ENCODE peak calls at places on chromosomes 11 and 22, in ten cellular contexts. X is HCT116, A is fibroblast of lung, T is colonic mucosa, D is kidney, J is K562, R is neural progenitor cell, Q is mammary epithelial cell, K is keratinocyte, O is HepG2. Z is an unnamed sample.

GRCh38 chr22:45977551-45978274 is 751 bp upstream of the WNT7B start:
- DNase-seq in X (no peak), A (no peak), T (no peak), D (no peak), J (no peak), R (peak; percentile 77), Q (no peak), K (no peak), O (no peak), Z (peak; percentile 80)

GRCh38 chr11:115848080-115848479 is 343.9 kb upstream of the CADM1 start:
- DNase-seq in X (no peak), A (no peak), T (no peak), D (no peak), J (no peak), R (peak; percentile 17), Q (no peak), K (no peak), O (peak; percentile 20), Z (no peak)

GRCh38 chr11:75272821-75273301 is 32.3 kb downstream of the TPBGL start:
- DNase-seq in X (no peak), A (no peak), T (no peak), D (peak; percentile 63), J (no peak), R (no peak), Q (no peak), K (no peak), O (no peak), Z (peak; percentile 36)

GRCh38 chr11:34213366-34213765 is 107.9 kb downstream of the NAT10 start:
- DNase-seq in X (no peak), A (no peak), T (no peak), D (no peak), J (no peak), R (no peak), Q (peak; percentile 78), K (no peak), O (no peak), Z (no peak)

GRCh38 chr22:44569516-44569915 is 71.5 kb upstream of the RTL6 start:
- DNase-seq in X (no peak), A (no peak), T (no peak), D (no peak), J (no peak), R (no peak), Q (no peak), K (no peak), O (no peak), Z (no peak)

GRCh38 chr22:24510694-24511625 is 15.8 kb downstream of the UPB1 start:
- DNase-seq in X (no peak), A (peak; percentile 63), T (peak; percentile 55), D (peak; percentile 45), J (peak; percentile 35), R (no peak), Q (peak; percentile 16), K (no peak), O (peak; percentile 51), Z (no peak)

GRCh38 chr22:49582171-49582570 is 245.5 kb downstream of the BRD1 start:
- DNase-seq in X (no peak), A (no peak), T (no peak), D (no peak), J (no peak), R (no peak), Q (no peak), K (no peak), O (no peak), Z (no peak)

GRCh38 chr11:125938418-125938817 is 7.4 kb upstream of the VSIG10L2 start:
- DNase-seq in X (no peak), A (no peak), T (no peak), D (no peak), J (no peak), R (no peak), Q (no peak), K (no peak), O (no peak), Z (peak; percentile 59)

DNA sequence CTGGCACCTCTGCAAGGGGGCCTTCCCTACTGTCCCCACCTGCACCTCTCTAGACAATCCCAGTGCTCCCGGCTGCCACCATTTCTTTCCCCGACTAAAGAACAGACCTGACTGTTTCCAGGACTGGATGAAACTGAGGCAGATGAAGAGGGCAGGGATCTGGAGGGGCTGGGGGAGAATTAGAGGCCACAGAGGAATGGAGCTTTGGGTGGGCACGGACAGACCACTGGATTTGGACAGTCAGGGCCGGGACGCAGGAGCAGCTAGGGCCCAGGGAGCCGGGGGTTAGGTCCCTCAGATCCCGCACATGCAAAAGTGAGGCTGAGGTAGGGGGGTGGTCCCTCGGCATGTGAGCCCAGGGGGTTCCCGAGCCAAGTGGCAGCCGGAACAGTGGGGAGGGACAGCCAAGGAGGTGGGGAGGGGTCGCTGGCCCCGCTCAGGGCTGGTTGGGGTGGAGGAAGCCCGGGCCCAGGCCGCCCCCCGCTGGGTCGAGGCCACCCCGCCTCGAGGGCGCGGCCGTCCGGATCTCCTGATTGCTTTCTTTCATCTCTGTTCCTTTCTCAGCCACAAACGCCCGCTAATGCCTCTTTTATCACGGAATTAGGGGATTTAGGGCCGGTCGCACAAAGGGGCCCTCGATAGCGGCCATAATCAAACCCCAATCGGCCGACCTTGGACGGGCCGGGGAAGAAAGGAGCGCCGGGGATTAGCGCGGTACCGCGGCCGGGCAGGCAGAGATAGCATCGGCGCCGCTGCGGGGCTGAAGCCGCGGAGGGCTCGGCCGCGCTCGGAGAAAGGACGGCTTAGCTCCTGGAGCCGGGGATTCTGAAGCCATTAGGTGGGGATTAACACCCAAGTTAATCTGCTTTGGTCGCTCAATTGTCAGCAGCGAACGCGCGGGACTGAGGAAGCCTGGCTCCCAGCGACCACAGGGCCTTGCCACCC is 9.3 kb downstream of the SLC25A1 start:
- DNase-seq in X (no peak), A (no peak), T (no peak), D (no peak), J (peak; percentile 83), R (peak; percentile 94), Q (no peak), K (no peak), O (no peak), Z (peak; percentile 84)
- H3K4me3 ChIP-seq in X (no peak overlapping the region), A (peak overlapping the region; percentile 32), T (peak overlapping the region; percentile 21), D (no peak overlapping the region), J (peak overlapping the region; percentile 34), R (peak overlapping the region; percentile 12), Q (peak overlapping the region; percentile 2), K (peak overlapping the region; percentile 49), O (peak overlapping the region; percentile 52), Z (no peak overlapping the region)

DNA sequence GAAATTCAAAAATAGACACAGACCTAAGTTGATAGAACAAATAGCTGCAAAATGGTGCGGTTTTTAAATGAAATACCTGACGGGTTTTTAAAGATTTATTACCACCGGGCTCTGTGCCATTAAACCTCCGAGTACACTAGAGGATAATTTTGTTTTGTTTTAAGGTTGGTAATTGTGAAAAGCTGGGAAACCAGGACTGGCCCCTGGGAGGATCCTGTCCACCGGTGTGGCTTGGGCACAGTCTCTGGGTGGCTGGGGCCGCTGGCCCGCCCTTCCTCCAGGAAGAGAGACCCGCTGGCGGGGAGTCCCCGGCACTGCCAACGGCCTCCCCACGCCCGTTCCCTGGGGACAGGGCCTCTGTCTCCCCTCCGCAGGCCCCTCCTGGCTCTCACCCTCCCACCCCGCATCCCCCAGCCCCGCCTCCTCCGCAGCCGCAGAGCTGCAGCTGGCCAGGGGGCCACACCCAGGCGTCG is 13.8 kb downstream of the KCNJ5 start:
- DNase-seq in X (no peak), A (peak; percentile 55), T (peak; percentile 55), D (no peak), J (peak; percentile 18), R (peak; percentile 63), Q (peak; percentile 30), K (no peak), O (no peak), Z (peak; percentile 81)
- H3K9ac ChIP-seq in X (peak overlapping the region; percentile 60), A (peak overlapping the region; percentile 35), T (peak overlapping the region; percentile 35), D (peak overlapping the region; percentile 19), J (no peak overlapping the region), R (no peak overlapping the region), Q (no peak overlapping the region), K (peak overlapping the region; percentile 66), O (no peak overlapping the region), Z (no peak overlapping the region)

GRCh38 chr11:6303657-6304056 is 16.6 kb downstream of the CAVIN3 start:
- DNase-seq in X (no peak), A (no peak), T (no peak), D (no peak), J (no peak), R (peak; percentile 93), Q (no peak), K (no peak), O (no peak), Z (peak; percentile 62)

GRCh38 chr11:6301096-6301495 is 19.2 kb downstream of the CAVIN3 start:
- DNase-seq in X (no peak), A (no peak), T (no peak), D (no peak), J (no peak), R (no peak), Q (no peak), K (no peak), O (no peak), Z (no peak)

GRCh38 chr11:6297831-6298230 is 22.5 kb downstream of the CAVIN3 start:
- DNase-seq in X (no peak), A (peak; percentile 32), T (no peak), D (no peak), J (no peak), R (no peak), Q (no peak), K (no peak), O (no peak), Z (no peak)

GRCh38 chr11:6300325-6300724 is 20.0 kb downstream of the CAVIN3 start:
- DNase-seq in X (no peak), A (no peak), T (no peak), D (no peak), J (no peak), R (no peak), Q (no peak), K (no peak), O (no peak), Z (no peak)

GRCh38 chr11:6298605-6299004 is 21.7 kb downstream of the CAVIN3 start:
- DNase-seq in X (peak; percentile 51), A (peak; percentile 25), T (peak; percentile 21), D (no peak), J (no peak), R (peak; percentile 77), Q (peak; percentile 28), K (no peak), O (peak; percentile 38), Z (peak; percentile 95)
- TF ChIP-seq CTCF in X (peak; percentile 100), A (peak; percentile 59), T (peak; percentile 45), D (peak; percentile 66), J (peak; percentile 49), R (peak; percentile 76), Q (peak; percentile 59), K (peak; percentile 75), O (peak; percentile 84), Z (peak; percentile 99)

GRCh38 chr22:37282385-37282677 is at the start of gene CYTH4:
- DNase-seq in X (no peak), A (no peak), T (peak; percentile 55), D (peak; percentile 89), J (peak; percentile 38), R (no peak), Q (peak; percentile 37), K (no peak), O (no peak), Z (no peak)

GRCh38 chr22:37284126-37284806 is 2.0 kb downstream of the CYTH4 start:
- DNase-seq in X (no peak), A (no peak), T (no peak), D (no peak), J (no peak), R (no peak), Q (no peak), K (no peak), O (no peak), Z (no peak)

GRCh38 chr22:37283393-37283937 is 1.2 kb downstream of the CYTH4 start:
- DNase-seq in X (no peak), A (no peak), T (peak; percentile 52), D (no peak), J (no peak), R (no peak), Q (no peak), K (no peak), O (no peak), Z (no peak)

GRCh38 chr22:37285937-37286336 is 3.6 kb downstream of the CYTH4 start:
- DNase-seq in X (no peak), A (no peak), T (no peak), D (no peak), J (no peak), R (no peak), Q (no peak), K (no peak), O (no peak), Z (no peak)

GRCh38 chr22:37284807-37285355 is 2.6 kb downstream of the CYTH4 start:
- DNase-seq in X (no peak), A (no peak), T (peak; percentile 36), D (no peak), J (no peak), R (no peak), Q (no peak), K (no peak), O (no peak), Z (peak; percentile 54)
- H3K4me3 ChIP-seq in X (no peak overlapping the region), A (no peak overlapping the region), T (peak overlapping the region; percentile 35), D (no peak overlapping the region), J (no peak overlapping the region), R (no peak overlapping the region), Q (no peak overlapping the region), K (no peak overlapping the region), O (no peak overlapping the region), Z (no peak overlapping the region)